ENCODE peak calls at places on chromosomes 1 and 21, in four cellular contexts. F, X, Z and E are unnamed samples.

GRCh38 chr21:43005635-43006034 is 31.3 kb downstream of the PKNOX1 start:
- DNase-seq in F (no peak), X (no peak), Z (no peak), E (no peak)

GRCh38 chr21:43188712-43189151 is 19.9 kb downstream of the CRYAA start:
- DNase-seq in F (no peak), X (no peak), Z (peak), E (no peak)

GRCh38 chr1:236861560-236862230 is 66.6 kb downstream of the MTR start:
- DNase-seq in F (no peak), X (no peak), Z (no peak), E (no peak)

GRCh38 chr1:46544561-46545240 is 6.7 kb downstream of the KNCN start:
- DNase-seq in F (no peak), X (no peak), Z (no peak), E (no peak)

GRCh38 chr1:7302873-7303272 is 468.2 kb upstream of the VAMP3 start:
- DNase-seq in F (no peak), X (no peak), Z (no peak), E (no peak)

GRCh38 chr1:235649722-235650163 is at the start of gene GNG4:
- DNase-seq in F (no peak), X (no peak), Z (no peak), E (no peak)

GRCh38 chr1:152227310-152227928 is 3.4 kb upstream of the HRNR start:
- DNase-seq in F (no peak), X (no peak), Z (no peak), E (no peak)

GRCh38 chr21:35086357-35086756 is 37.3 kb upstream of the RUNX1 start:
- DNase-seq in F (no peak), X (peak), Z (no peak), E (no peak)

GRCh38 chr1:27626031-27626935 is 8.7 kb downstream of the FGR start:
- DNase-seq in F (peak), X (no peak), Z (no peak), E (no peak)

GRCh38 chr1:87449348-87449963 is 120.8 kb downstream of the LMO4 start:
- DNase-seq in F (no peak), X (peak), Z (no peak), E (peak)

GRCh38 chr1:162168935-162169545 is 99.5 kb downstream of the NOS1AP start:
- DNase-seq in F (no peak), X (no peak), Z (no peak), E (no peak)

GRCh38 chr1:94539496-94539895 is 2.1 kb downstream of the F3 start:
- DNase-seq in F (no peak), X (no peak), Z (no peak), E (no peak)

GRCh38 chr1:227766015-227766634 is 30.9 kb downstream of the SNAP47 start:
- DNase-seq in F (no peak), X (no peak), Z (peak), E (no peak)

GRCh38 chr1:110068646-110069301 is 1.7 kb downstream of the ALX3 start:
- DNase-seq in F (no peak), X (no peak), Z (peak), E (no peak)

GRCh38 chr1:111275079-111275478 is 15.6 kb upstream of the CHIA start:
- DNase-seq in F (peak), X (peak), Z (no peak), E (no peak)

GRCh38 chr1:36387141-36387949 is 1.6 kb upstream of the STK40 start:
- DNase-seq in F (peak), X (no peak), Z (no peak), E (peak)

GRCh38 chr1:69835924-69836323 is 268.2 kb downstream of the LRRC7 start:
- DNase-seq in F (no peak), X (no peak), Z (no peak), E (no peak)

GRCh38 chr1:32411261-32411660 is 17.0 kb upstream of the BSDC1 start:
- DNase-seq in F (no peak), X (no peak), Z (no peak), E (no peak)

GRCh38 chr1:81679972-81680371 is 120.8 kb upstream of the ADGRL2 start:
- DNase-seq in F (no peak), X (no peak), Z (no peak), E (no peak)

GRCh38 chr1:24138481-24139158 is 4.3 kb downstream of the IL22RA1 start:
- DNase-seq in F (no peak), X (no peak), Z (no peak), E (no peak)

GRCh38 chr21:25640671-25641292 is 1.7 kb downstream of the JAM2 start:
- DNase-seq in F (no peak), X (no peak), Z (no peak), E (no peak)

GRCh38 chr1:63798284-63798683 is 24.5 kb downstream of the ROR1 start:
- DNase-seq in F (no peak), X (no peak), Z (no peak), E (no peak)

GRCh38 chr1:208055535-208055934 is 144.6 kb upstream of the CD34 start:
- DNase-seq in F (no peak), X (no peak), Z (no peak), E (no peak)